ENCODE peak calls at places on chromosomes 2 and 18, in six cellular contexts. H is foreskin fibroblast, D is astrocyte of the spinal cord, Z is AG10803, L is mucosa of descending colon, K is right atrium auricular region. W is an unnamed sample.

GRCh38 chr2:36507408-36507812 is 90.6 kb downstream of the FEZ2 start:
- DNase-seq in H (peak), D (peak), Z (peak), L (no peak), K (no peak), W (no peak)

GRCh38 chr2:237699870-237700582 is 72.6 kb downstream of the LRRFIP1 start:
- DNase-seq in K (no peak), D (no peak), L (no peak), H (no peak), Z (no peak), W (no peak)

GRCh38 chr2:232988444-232988843 is 24.6 kb downstream of the NGEF start:
- DNase-seq in L (peak), K (no peak), Z (peak), H (peak), D (peak), W (peak)

GRCh38 chr18:57974585-57974984 is 69.4 kb upstream of the NEDD4L start:
- DNase-seq in D (no peak), K (no peak), L (no peak), H (no peak), Z (no peak), W (no peak)

GRCh38 chr2:27742571-27742970 is 28.9 kb upstream of the MRPL33 start:
- DNase-seq in D (no peak), K (no peak), H (no peak), L (no peak), Z (no peak), W (no peak)

GRCh38 chr2:240329116-240329665 is 106.3 kb upstream of the GPC1 start:
- DNase-seq in K (no peak), H (no peak), Z (no peak), D (no peak), L (no peak), W (peak)

GRCh38 chr2:14942991-14943390 is 310.5 kb downstream of the LRATD1 start:
- DNase-seq in D (no peak), H (no peak), K (no peak), Z (no peak), L (no peak), W (no peak)

GRCh38 chr2:235669269-235669831 is 175.5 kb downstream of the AGAP1 start:
- DNase-seq in D (peak), L (peak), K (no peak), H (peak), Z (peak), W (peak)

GRCh38 chr2:217932661-217933325 is 70.0 kb downstream of the TNS1 start:
- DNase-seq in H (no peak), D (no peak), K (no peak), L (peak), Z (no peak), W (peak)

GRCh38 chr2:77119333-77119732 is 402.8 kb downstream of the LRRTM4 start:
- DNase-seq in H (no peak), Z (no peak), L (no peak), D (no peak), K (no peak), W (no peak)

GRCh38 chr2:228541794-228542193 is 360.3 kb upstream of the SPHKAP start:
- DNase-seq in H (peak), L (no peak), K (no peak), D (peak), Z (peak), W (no peak)

GRCh38 chr2:26455801-26456700 is 21.9 kb downstream of the OTOF start:
- DNase-seq in K (no peak), D (no peak), Z (no peak), H (no peak), L (peak), W (no peak)

GRCh38 chr18:59715966-59716369 is 18.7 kb upstream of the CCBE1 start:
- DNase-seq in D (peak), K (no peak), H (peak), L (no peak), Z (peak), W (peak)

GRCh38 chr18:36688020-36688965 is 140.5 kb downstream of the TPGS2 start:
- DNase-seq in Z (peak), L (peak), H (peak), D (peak), K (peak), W (peak)

GRCh38 chr2:133240505-133241230 is 327.6 kb downstream of the NCKAP5 start:
- DNase-seq in L (no peak), H (no peak), Z (peak), K (no peak), D (peak), W (no peak)
- H3K4me3 ChIP-seq in L (no peak), H (peak), Z (peak), K (peak), D (peak), W (peak)

GRCh38 chr2:126879348-126880261 is 19.1 kb upstream of the TEX51 start:
- DNase-seq in K (no peak), L (no peak), Z (no peak), H (no peak), D (no peak), W (no peak)

GRCh38 chr2:126882181-126882580 is 16.5 kb upstream of the TEX51 start:
- DNase-seq in K (no peak), D (no peak), H (no peak), Z (no peak), L (no peak), W (no peak)

GRCh38 chr2:126881591-126881990 is 17.1 kb upstream of the TEX51 start:
- DNase-seq in D (no peak), Z (no peak), L (no peak), H (no peak), K (no peak), W (no peak)

GRCh38 chr2:126880262-126880800 is 18.4 kb upstream of the TEX51 start:
- DNase-seq in D (no peak), Z (no peak), K (no peak), H (no peak), L (no peak), W (no peak)

GRCh38 chr2:126880825-126881224 is 17.9 kb upstream of the TEX51 start:
- DNase-seq in Z (no peak), L (no peak), K (no peak), D (no peak), H (no peak), W (no peak)
- H3K4me3 ChIP-seq in Z (no peak), L (no peak), K (no peak), D (no peak), H (no peak), W (no peak)

GRCh38 chr2:45994060-45994459 is 303.1 kb upstream of the EPAS1 start:
- DNase-seq in H (no peak), L (no peak), K (no peak), Z (no peak), D (no peak), W (no peak)

GRCh38 chr2:45992021-45992745 is 305.0 kb upstream of the EPAS1 start:
- DNase-seq in H (peak), D (peak), K (peak), L (peak), Z (peak), W (no peak)

GRCh38 chr2:45990131-45990530 is 307.1 kb upstream of the EPAS1 start:
- DNase-seq in D (no peak), H (no peak), L (no peak), Z (no peak), K (no peak), W (no peak)

GRCh38 chr2:45993476-45993991 is 303.7 kb upstream of the EPAS1 start:
- DNase-seq in D (peak), L (no peak), K (peak), Z (peak), H (peak), W (peak)

DNA sequence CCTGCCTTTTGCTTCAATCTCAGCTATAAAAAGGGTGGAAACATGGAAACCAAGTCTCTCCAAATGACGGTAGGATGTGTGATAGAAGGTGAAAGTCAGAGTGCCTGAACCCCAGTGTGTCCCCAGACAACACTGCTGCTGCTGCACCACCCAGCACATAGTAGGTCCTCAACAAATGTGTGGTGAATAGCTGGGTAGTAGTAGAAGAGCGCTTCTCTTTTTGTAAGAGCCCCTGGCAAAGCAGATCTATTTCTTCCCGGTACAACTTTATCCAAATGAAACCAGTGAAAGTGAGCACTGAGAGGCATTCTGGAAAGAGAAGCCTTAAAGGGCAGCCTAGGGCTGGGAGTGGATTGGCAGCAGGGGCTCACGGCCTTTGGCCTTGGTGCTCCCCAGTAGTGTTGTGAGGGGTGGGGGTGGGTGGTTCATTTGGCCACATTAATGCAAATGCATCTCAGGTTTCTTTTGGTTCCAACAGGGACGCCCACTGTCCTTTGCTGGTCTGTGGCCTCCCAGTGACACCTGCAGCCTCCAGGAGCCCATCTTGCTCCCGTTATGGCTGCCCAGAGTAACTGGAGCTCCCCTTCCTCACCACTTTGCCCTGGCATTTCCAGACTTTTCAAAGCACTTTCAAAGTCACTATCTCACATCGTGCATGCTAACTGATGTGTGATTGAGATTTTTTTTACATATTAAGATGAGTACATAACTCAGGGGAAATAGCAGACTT is 304.3 kb upstream of the EPAS1 start:
- DNase-seq in H (no peak), D (no peak), K (no peak), Z (no peak), L (no peak), W (no peak)
- H3K4me3 ChIP-seq in H (no peak), D (no peak), K (no peak), Z (no peak), L (no peak), W (no peak)

DNA sequence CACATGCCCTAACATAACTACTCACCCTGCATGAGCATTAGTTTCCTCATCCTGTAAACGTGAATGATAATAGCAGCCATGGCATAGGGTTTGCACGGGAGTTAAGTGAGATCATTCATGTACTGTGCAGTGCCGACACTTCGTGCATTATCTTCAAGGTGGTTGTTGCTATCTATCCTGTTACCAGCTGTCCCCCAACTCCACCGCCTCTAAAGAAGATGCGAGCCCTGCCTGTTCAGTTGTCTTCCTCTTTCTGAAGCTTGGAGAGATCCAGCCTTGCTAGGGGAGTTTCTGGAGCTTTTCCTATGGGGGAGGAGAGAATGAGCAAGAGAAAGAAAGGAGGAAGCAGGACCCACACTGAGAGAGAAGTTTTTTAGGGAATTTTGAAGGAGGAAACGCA is 34.4 kb downstream of the YPEL5 start:
- DNase-seq in Z (no peak), D (no peak), H (no peak), K (peak), L (no peak), W (no peak)
- H3K4me3 ChIP-seq in Z (no peak), D (no peak), H (no peak), K (no peak), L (no peak), W (no peak)

GRCh38 chr18:46754188-46754587 is 2.7 kb downstream of the ST8SIA5 start:
- DNase-seq in L (no peak), K (peak), H (no peak), D (no peak), Z (no peak), W (no peak)
- H3K4me3 ChIP-seq in L (no peak), K (no peak), H (no peak), D (no peak), Z (no peak), W (no peak)

GRCh38 chr2:85662899-85663683 is 4.9 kb downstream of the SFTPB start:
- DNase-seq in Z (peak), D (peak), L (no peak), K (peak), H (peak), W (peak)

GRCh38 chr2:85666435-85666924 is 1.5 kb downstream of the SFTPB start:
- DNase-seq in H (no peak), D (no peak), Z (no peak), L (no peak), K (no peak), W (peak)

GRCh38 chr2:85665264-85665937 is 2.6 kb downstream of the SFTPB start:
- DNase-seq in D (no peak), Z (no peak), H (no peak), K (no peak), L (no peak), W (peak)

GRCh38 chr2:85666016-85666415 is 2.0 kb downstream of the SFTPB start:
- DNase-seq in K (no peak), Z (no peak), D (no peak), H (no peak), L (no peak), W (no peak)

GRCh38 chr2:85663684-85664565 is 4.1 kb downstream of the SFTPB start:
- DNase-seq in K (no peak), H (no peak), L (no peak), Z (no peak), D (no peak), W (peak)
- H3K4me3 ChIP-seq in K (no peak), H (no peak), L (no peak), Z (no peak), D (no peak), W (no peak)

GRCh38 chr18:10528439-10528838 is 2.6 kb downstream of the NAPG start:
- DNase-seq in Z (no peak), D (no peak), L (no peak), K (no peak), H (no peak), W (no peak)
- H3K4me3 ChIP-seq in Z (no peak), D (no peak), L (no peak), K (no peak), H (no peak), W (no peak)

GRCh38 chr2:219452361-219453317 is 18.0 kb downstream of the SPEG start:
- DNase-seq in L (no peak), D (peak), H (peak), Z (peak), K (peak), W (peak)
- H3K4me3 ChIP-seq in L (no peak), D (no peak), H (peak), Z (peak), K (no peak), W (peak)

DNA sequence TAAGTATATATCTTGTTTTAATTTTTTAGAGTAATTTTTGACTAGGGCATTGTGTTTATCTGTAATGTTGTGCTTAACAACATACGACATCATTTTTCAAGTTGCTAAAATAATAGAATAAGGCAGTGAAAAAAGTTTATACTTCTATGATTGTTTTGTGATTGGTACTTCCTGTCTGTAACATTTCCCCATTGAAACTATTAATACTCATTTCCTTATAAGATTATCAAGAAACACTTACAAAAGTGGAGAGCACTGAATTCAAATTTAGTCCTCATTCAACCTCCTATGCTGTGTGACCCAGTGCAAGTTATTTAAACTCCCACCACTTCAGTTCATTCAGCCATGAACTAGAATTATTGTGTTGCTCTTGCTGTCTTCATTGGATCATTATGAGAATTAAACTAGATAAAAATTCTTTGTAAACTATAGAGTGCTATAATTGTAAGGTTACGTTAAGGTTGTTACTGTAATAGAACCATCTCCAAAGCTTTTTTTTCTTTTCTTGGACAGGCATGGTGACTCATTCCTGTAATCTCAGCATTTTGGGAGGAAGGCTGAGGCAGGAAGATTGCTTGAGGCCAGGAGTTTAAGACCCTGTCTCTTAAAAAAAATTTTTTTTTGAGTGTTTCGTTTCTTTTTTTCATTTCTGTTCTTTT is 2.8 kb downstream of the ETAA1 start:
- DNase-seq in K (no peak), L (no peak), H (peak), D (peak), Z (no peak), W (no peak)
- H3K4me3 ChIP-seq in K (no peak), L (no peak), H (no peak), D (no peak), Z (no peak), W (no peak)

W was measured in osteoblast.